ENCODE peak calls at places on chromosomes 13 and 19, in ten cellular contexts. V is mucosa of descending colon, R is HFFc6, T is HFF-Myc, F is GM10248, S is PC-3, M is GM20000, P is GM23338, B is fibroblast of lung, J is left ventricle myocardium inferior. C is an unnamed sample.

GRCh38 chr13:112740502-112741131 is 50.8 kb downstream of the ATP11A start:
- DNase-seq in V (peak; percentile 52), R (peak; percentile 47), T (peak; percentile 53), F (no peak), S (no peak), M (no peak), P (no peak), B (peak; percentile 89), J (peak; percentile 85), C (peak; percentile 26)

GRCh38 chr19:15248648-15249559 is 16.7 kb upstream of the EPHX3 start:
- DNase-seq in V (peak; percentile 67), R (peak; percentile 83), T (no peak), F (no peak), S (peak; percentile 84), M (no peak), P (no peak), B (peak; percentile 88), J (peak; percentile 89), C (peak; percentile 90)

GRCh38 chr13:94711561-94712286 is 621 bp downstream of the SOX21 start:
- DNase-seq in V (peak; percentile 12), R (no peak), T (no peak), F (no peak), S (peak; percentile 27), M (peak; percentile 69), P (peak; percentile 56), B (peak; percentile 37), J (no peak), C (no peak)

GRCh38 chr13:96728463-96728862 is 265.8 kb downstream of the OXGR1 start:
- DNase-seq in V (no peak), R (no peak), T (no peak), F (no peak), S (no peak), M (no peak), P (no peak), B (no peak), J (no peak), C (peak; percentile 23)

GRCh38 chr13:51241720-51242119 is 19.5 kb downstream of the FAM124A start:
- DNase-seq in V (no peak), R (no peak), T (no peak), F (no peak), S (no peak), M (no peak), P (no peak), B (peak; percentile 83), J (no peak), C (peak; percentile 32)

GRCh38 chr19:29694669-29695627 is 20.1 kb downstream of the C19orf12 start:
- DNase-seq in V (peak; percentile 89), R (peak; percentile 56), T (peak; percentile 39), F (peak; percentile 83), S (peak; percentile 56), M (peak; percentile 80), P (peak; percentile 85), B (peak; percentile 71), J (peak; percentile 82), C (peak; percentile 70)

GRCh38 chr19:778910-779653 is 18.2 kb upstream of the PTBP1 start:
- DNase-seq in V (no peak), R (peak; percentile 88), T (peak; percentile 91), F (no peak), S (peak; percentile 73), M (no peak), P (peak; percentile 49), B (peak; percentile 97), J (no peak), C (peak; percentile 99)

GRCh38 chr13:105139380-105140285 is 1395.8 kb downstream of the EFNB2 start:
- DNase-seq in V (peak; percentile 43), R (peak; percentile 5), T (no peak), F (peak; percentile 68), S (no peak), M (peak; percentile 73), P (peak; percentile 11), B (peak; percentile 76), J (peak; percentile 26), C (no peak)

GRCh38 chr13:75550159-75550567 is 572 bp downstream of the UCHL3 start:
- DNase-seq in V (peak; percentile 60), R (peak; percentile 61), T (peak; percentile 40), F (peak; percentile 23), S (peak; percentile 75), M (no peak), P (peak; percentile 23), B (peak; percentile 57), J (no peak), C (peak; percentile 82)

GRCh38 chr19:6056801-6057650 is 53.3 kb downstream of the RFX2 start:
- DNase-seq in V (peak; percentile 71), R (peak; percentile 95), T (peak; percentile 82), F (no peak), S (peak; percentile 84), M (no peak), P (peak; percentile 68), B (peak; percentile 92), J (peak; percentile 76), C (peak; percentile 98)

GRCh38 chr13:47945738-47946137 is 55.3 kb downstream of the SUCLA2 start:
- DNase-seq in V (no peak), R (no peak), T (no peak), F (no peak), S (no peak), M (no peak), P (no peak), B (peak; percentile 50), J (no peak), C (peak; percentile 70)

GRCh38 chr19:38557205-38557799 is 60.5 kb downstream of the MAP4K1 start:
- DNase-seq in V (peak; percentile 50), R (no peak), T (no peak), F (peak; percentile 65), S (peak; percentile 27), M (peak; percentile 71), P (no peak), B (no peak), J (no peak), C (no peak)

GRCh38 chr19:4373601-4374441 is 26.5 kb downstream of the SH3GL1 start:
- DNase-seq in V (no peak), R (peak; percentile 19), T (no peak), F (no peak), S (no peak), M (no peak), P (no peak), B (peak; percentile 55), J (peak; percentile 55), C (no peak)

GRCh38 chr19:57233207-57233606 is 2.4 kb downstream of the AURKC start:
- DNase-seq in V (no peak), R (no peak), T (no peak), F (no peak), S (no peak), M (no peak), P (no peak), B (no peak), J (no peak), C (no peak)

GRCh38 chr13:88761145-88761544 is 1090.0 kb downstream of the SLITRK5 start:
- DNase-seq in V (no peak), R (no peak), T (no peak), F (no peak), S (no peak), M (no peak), P (peak; percentile 45), B (no peak), J (no peak), C (no peak)
- TF ChIP-seq CTCF in V (no peak), R (no peak), T (no peak), F (no peak), S (no peak), M (no peak), P (peak; percentile 61), B (no peak), J (no peak), C (no peak)

GRCh38 chr13:57933606-57934005 is 302.1 kb downstream of the PCDH17 start:
- DNase-seq in V (no peak), R (no peak), T (no peak), F (no peak), S (no peak), M (no peak), P (no peak), B (no peak), J (no peak), C (peak; percentile 14)
- TF ChIP-seq CTCF in V (no peak), R (no peak), T (no peak), F (no peak), S (no peak), M (no peak), P (no peak), B (no peak), J (no peak), C (no peak)

GRCh38 chr13:111039735-111040134 is 75.4 kb upstream of the ARHGEF7 start:
- DNase-seq in V (no peak), R (no peak), T (no peak), F (no peak), S (no peak), M (no peak), P (no peak), B (no peak), J (no peak), C (no peak)

GRCh38 chr13:111035861-111036260 is 79.2 kb upstream of the ARHGEF7 start:
- DNase-seq in V (no peak), R (no peak), T (no peak), F (no peak), S (no peak), M (no peak), P (no peak), B (no peak), J (no peak), C (no peak)

GRCh38 chr13:111038887-111039286 is 76.2 kb upstream of the ARHGEF7 start:
- DNase-seq in V (no peak), R (no peak), T (no peak), F (no peak), S (no peak), M (no peak), P (no peak), B (no peak), J (no peak), C (no peak)

GRCh38 chr13:111036665-111037064 is 78.4 kb upstream of the ARHGEF7 start:
- DNase-seq in V (no peak), R (no peak), T (no peak), F (no peak), S (no peak), M (no peak), P (no peak), B (no peak), J (no peak), C (no peak)

DNA sequence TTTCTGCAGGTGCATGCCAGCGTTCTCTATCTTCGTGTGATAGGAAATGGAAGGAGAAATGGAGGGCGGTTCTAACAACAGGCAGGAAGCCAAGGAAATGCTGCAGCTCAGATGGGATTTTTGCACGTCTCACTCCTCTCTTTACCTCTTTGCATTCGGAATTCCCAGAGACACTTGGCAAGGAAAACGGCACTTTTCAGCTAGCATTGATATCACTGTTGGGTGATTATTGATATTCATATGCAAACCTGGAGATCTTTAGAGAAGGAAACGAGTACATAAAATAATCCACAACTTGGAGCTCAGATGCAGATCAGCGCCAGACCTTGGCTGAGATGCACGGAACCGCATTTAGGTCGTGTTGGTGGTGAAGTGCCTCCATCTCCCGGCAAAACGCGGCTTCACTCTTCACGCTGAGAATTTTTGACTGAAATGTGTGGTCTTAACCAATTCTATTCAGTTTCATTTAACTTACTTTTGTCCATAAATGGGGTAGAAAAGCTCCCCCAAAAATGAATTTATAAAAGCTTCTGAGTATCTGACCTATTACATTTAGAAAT is 77.2 kb upstream of the ARHGEF7 start:
- DNase-seq in V (no peak), R (no peak), T (no peak), F (no peak), S (no peak), M (no peak), P (peak; percentile 4), B (no peak), J (no peak), C (no peak)
- TF ChIP-seq CTCF in V (no peak), R (no peak), T (no peak), F (no peak), S (no peak), M (no peak), P (no peak), B (peak; percentile 6), J (no peak), C (no peak)

GRCh38 chr13:104111031-104111430 is 1044.8 kb upstream of the SLC10A2 start:
- DNase-seq in V (no peak), R (no peak), T (no peak), F (no peak), S (no peak), M (no peak), P (no peak), B (peak; percentile 4), J (no peak), C (no peak)

GRCh38 chr13:104114111-104114510 is 1047.9 kb upstream of the SLC10A2 start:
- DNase-seq in V (no peak), R (no peak), T (no peak), F (no peak), S (no peak), M (no peak), P (no peak), B (peak; percentile 65), J (no peak), C (no peak)
- TF ChIP-seq CTCF in V (no peak), R (no peak), T (no peak), F (no peak), S (no peak), M (no peak), P (no peak), B (no peak), J (no peak), C (no peak)